ENCODE peak calls at places on chromosomes 1 and 21, in nine cellular contexts. One of them, this sample, is unnamed. For H4K20me1, the result is how much of the 10 kb centered on the place peaks cover.

GRCh38 chr1:44903261-44903660 is 60.2 kb upstream of the PTCH2 start:
- DNase-seq in mammary epithelial cell: no peak
- DNase-seq in H9: no peak
- DNase-seq in fibroblast of lung: peak
- DNase-seq in GM23248: peak
- DNase-seq in neural progenitor cell: no peak
- DNase-seq in DND-41: no peak
- DNase-seq in hepatocyte: no peak
- DNase-seq in OCI-LY7: no peak
- DNase-seq in this sample: peak

GRCh38 chr1:102434421-102434820 is 437.7 kb upstream of the OLFM3 start:
- DNase-seq in mammary epithelial cell: peak
- DNase-seq in H9: peak
- DNase-seq in fibroblast of lung: no peak
- DNase-seq in GM23248: peak
- DNase-seq in neural progenitor cell: peak
- DNase-seq in DND-41: peak
- DNase-seq in hepatocyte: peak
- DNase-seq in OCI-LY7: peak
- DNase-seq in this sample: no peak

GRCh38 chr1:215669806-215670485 is 102.8 kb downstream of the KCTD3 start:
- DNase-seq in mammary epithelial cell: no peak
- DNase-seq in H9: peak
- DNase-seq in fibroblast of lung: peak
- DNase-seq in GM23248: no peak
- DNase-seq in neural progenitor cell: no peak
- DNase-seq in DND-41: no peak
- DNase-seq in hepatocyte: no peak
- DNase-seq in OCI-LY7: no peak
- DNase-seq in this sample: peak

GRCh38 chr21:42221581-42222345 is 2.8 kb downstream of the ABCG1 start:
- DNase-seq in mammary epithelial cell: peak
- DNase-seq in H9: no peak
- DNase-seq in fibroblast of lung: peak
- DNase-seq in GM23248: no peak
- DNase-seq in neural progenitor cell: no peak
- DNase-seq in DND-41: no peak
- DNase-seq in hepatocyte: no peak
- DNase-seq in OCI-LY7: no peak
- DNase-seq in this sample: peak

GRCh38 chr1:41500378-41500777 is 15.9 kb upstream of the EDN2 start:
- DNase-seq in mammary epithelial cell: peak
- DNase-seq in H9: no peak
- DNase-seq in fibroblast of lung: peak
- DNase-seq in GM23248: peak
- DNase-seq in neural progenitor cell: no peak
- DNase-seq in DND-41: no peak
- DNase-seq in hepatocyte: no peak
- DNase-seq in OCI-LY7: no peak
- DNase-seq in this sample: no peak

GRCh38 chr1:210358511-210359148 is 29.9 kb downstream of the HHAT start:
- DNase-seq in mammary epithelial cell: no peak
- DNase-seq in H9: no peak
- DNase-seq in fibroblast of lung: no peak
- DNase-seq in GM23248: no peak
- DNase-seq in neural progenitor cell: peak
- DNase-seq in DND-41: no peak
- DNase-seq in hepatocyte: no peak
- DNase-seq in OCI-LY7: no peak
- DNase-seq in this sample: no peak

GRCh38 chr1:27979151-27979858 is 19.5 kb downstream of the XKR8 start:
- DNase-seq in mammary epithelial cell: peak
- DNase-seq in H9: no peak
- DNase-seq in fibroblast of lung: peak
- DNase-seq in GM23248: peak
- DNase-seq in neural progenitor cell: peak
- DNase-seq in DND-41: no peak
- DNase-seq in hepatocyte: peak
- DNase-seq in OCI-LY7: peak
- DNase-seq in this sample: peak

GRCh38 chr1:204077979-204078696 is 5.2 kb downstream of the SOX13 start:
- DNase-seq in mammary epithelial cell: peak
- DNase-seq in H9: peak
- DNase-seq in fibroblast of lung: peak
- DNase-seq in GM23248: no peak
- DNase-seq in neural progenitor cell: peak
- DNase-seq in DND-41: no peak
- DNase-seq in hepatocyte: peak
- DNase-seq in OCI-LY7: no peak
- DNase-seq in this sample: peak

GRCh38 chr21:43778469-43779335 is 2.6 kb upstream of the CSTB start:
- DNase-seq in mammary epithelial cell: peak
- DNase-seq in H9: no peak
- DNase-seq in fibroblast of lung: no peak
- DNase-seq in GM23248: no peak
- DNase-seq in neural progenitor cell: no peak
- DNase-seq in DND-41: peak
- DNase-seq in hepatocyte: no peak
- DNase-seq in OCI-LY7: no peak
- DNase-seq in this sample: peak

DNA sequence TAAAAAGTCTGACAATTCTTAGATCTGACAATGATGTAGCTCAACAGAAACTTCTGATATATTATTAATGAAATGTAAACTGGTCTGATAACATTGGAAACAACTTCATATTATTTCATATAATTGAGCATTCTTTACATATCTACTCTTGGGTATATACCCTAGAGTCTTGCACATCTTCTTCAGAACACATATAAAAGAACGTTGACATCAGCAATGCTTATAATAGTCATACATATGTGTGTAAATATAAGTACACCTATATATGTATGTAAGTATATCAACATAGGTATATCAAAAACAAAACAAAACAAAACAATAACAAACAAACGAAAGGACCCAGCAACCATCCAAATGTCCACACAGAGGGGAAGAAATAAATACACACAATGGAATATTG is 38.4 kb downstream of the NRIP1 start:
- DNase-seq in mammary epithelial cell: no peak
- DNase-seq in H9: no peak
- DNase-seq in fibroblast of lung: no peak
- DNase-seq in GM23248: no peak
- DNase-seq in neural progenitor cell: no peak
- DNase-seq in DND-41: no peak
- DNase-seq in hepatocyte: no peak
- DNase-seq in OCI-LY7: no peak
- DNase-seq in this sample: no peak
- H4K20me1 ChIP-seq in mammary epithelial cell: under half
- H4K20me1 ChIP-seq in H9: under half
- H4K20me1 ChIP-seq in fibroblast of lung: under half
- H4K20me1 ChIP-seq in GM23248: under half
- H4K20me1 ChIP-seq in neural progenitor cell: half or more
- H4K20me1 ChIP-seq in DND-41: under half
- H4K20me1 ChIP-seq in hepatocyte: under half
- H4K20me1 ChIP-seq in OCI-LY7: under half
- H4K20me1 ChIP-seq in this sample: under half

GRCh38 chr1:109188200-109188599 is 25.5 kb upstream of the SARS1 start:
- DNase-seq in mammary epithelial cell: no peak
- DNase-seq in H9: no peak
- DNase-seq in fibroblast of lung: no peak
- DNase-seq in GM23248: no peak
- DNase-seq in neural progenitor cell: no peak
- DNase-seq in DND-41: no peak
- DNase-seq in hepatocyte: no peak
- DNase-seq in OCI-LY7: no peak
- DNase-seq in this sample: no peak
- H4K20me1 ChIP-seq in mammary epithelial cell: under half
- H4K20me1 ChIP-seq in H9: under half
- H4K20me1 ChIP-seq in fibroblast of lung: under half
- H4K20me1 ChIP-seq in GM23248: under half
- H4K20me1 ChIP-seq in neural progenitor cell: under half
- H4K20me1 ChIP-seq in DND-41: under half
- H4K20me1 ChIP-seq in hepatocyte: under half
- H4K20me1 ChIP-seq in OCI-LY7: under half
- H4K20me1 ChIP-seq in this sample: under half

GRCh38 chr1:88888755-88889154 is 2.6 kb downstream of the GTF2B start:
- DNase-seq in mammary epithelial cell: no peak
- DNase-seq in H9: no peak
- DNase-seq in fibroblast of lung: no peak
- DNase-seq in GM23248: no peak
- DNase-seq in neural progenitor cell: no peak
- DNase-seq in DND-41: peak
- DNase-seq in hepatocyte: no peak
- DNase-seq in OCI-LY7: no peak
- DNase-seq in this sample: no peak

GRCh38 chr1:88891318-88892145 is at the start of gene GTF2B:
- DNase-seq in mammary epithelial cell: peak
- DNase-seq in H9: peak
- DNase-seq in fibroblast of lung: peak
- DNase-seq in GM23248: peak
- DNase-seq in neural progenitor cell: peak
- DNase-seq in DND-41: peak
- DNase-seq in hepatocyte: peak
- DNase-seq in OCI-LY7: peak
- DNase-seq in this sample: peak

GRCh38 chr1:88883156-88883555 is 8.2 kb downstream of the GTF2B start:
- DNase-seq in mammary epithelial cell: no peak
- DNase-seq in H9: no peak
- DNase-seq in fibroblast of lung: no peak
- DNase-seq in GM23248: peak
- DNase-seq in neural progenitor cell: no peak
- DNase-seq in DND-41: no peak
- DNase-seq in hepatocyte: no peak
- DNase-seq in OCI-LY7: no peak
- DNase-seq in this sample: peak

GRCh38 chr1:88890790-88891317 is 513 bp downstream of the GTF2B start:
- DNase-seq in mammary epithelial cell: peak
- DNase-seq in H9: peak
- DNase-seq in fibroblast of lung: peak
- DNase-seq in GM23248: peak
- DNase-seq in neural progenitor cell: peak
- DNase-seq in DND-41: peak
- DNase-seq in hepatocyte: peak
- DNase-seq in OCI-LY7: peak
- DNase-seq in this sample: peak

DNA sequence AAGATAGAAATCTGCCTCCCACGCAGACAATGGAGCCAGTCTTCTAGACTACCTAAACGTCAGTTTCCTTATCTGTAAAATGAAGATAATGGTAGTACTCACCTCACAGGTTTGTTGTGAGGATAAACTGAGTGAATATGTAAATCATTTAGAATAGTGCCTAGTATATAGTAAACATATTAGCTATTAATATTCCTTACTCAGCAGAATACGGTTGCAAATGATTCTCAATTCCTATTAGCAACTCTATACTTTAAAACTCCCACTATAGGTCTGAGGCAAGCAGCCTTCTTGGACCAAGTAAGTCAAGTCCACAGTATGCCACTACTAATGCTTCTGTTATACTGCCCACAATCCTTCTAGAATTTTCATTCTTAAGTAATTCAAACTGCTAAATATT is 5.4 kb downstream of the GTF2B start:
- DNase-seq in mammary epithelial cell: no peak
- DNase-seq in H9: no peak
- DNase-seq in fibroblast of lung: no peak
- DNase-seq in GM23248: no peak
- DNase-seq in neural progenitor cell: no peak
- DNase-seq in DND-41: no peak
- DNase-seq in hepatocyte: no peak
- DNase-seq in OCI-LY7: no peak
- DNase-seq in this sample: no peak
- H4K20me1 ChIP-seq in mammary epithelial cell: under half
- H4K20me1 ChIP-seq in H9: under half
- H4K20me1 ChIP-seq in fibroblast of lung: under half
- H4K20me1 ChIP-seq in GM23248: under half
- H4K20me1 ChIP-seq in neural progenitor cell: under half
- H4K20me1 ChIP-seq in DND-41: under half
- H4K20me1 ChIP-seq in hepatocyte: under half
- H4K20me1 ChIP-seq in OCI-LY7: under half
- H4K20me1 ChIP-seq in this sample: under half

GRCh38 chr1:151435174-151435573 is 24.1 kb downstream of the POGZ start:
- DNase-seq in mammary epithelial cell: no peak
- DNase-seq in H9: no peak
- DNase-seq in fibroblast of lung: no peak
- DNase-seq in GM23248: peak
- DNase-seq in neural progenitor cell: no peak
- DNase-seq in DND-41: no peak
- DNase-seq in hepatocyte: no peak
- DNase-seq in OCI-LY7: no peak
- DNase-seq in this sample: peak

DNA sequence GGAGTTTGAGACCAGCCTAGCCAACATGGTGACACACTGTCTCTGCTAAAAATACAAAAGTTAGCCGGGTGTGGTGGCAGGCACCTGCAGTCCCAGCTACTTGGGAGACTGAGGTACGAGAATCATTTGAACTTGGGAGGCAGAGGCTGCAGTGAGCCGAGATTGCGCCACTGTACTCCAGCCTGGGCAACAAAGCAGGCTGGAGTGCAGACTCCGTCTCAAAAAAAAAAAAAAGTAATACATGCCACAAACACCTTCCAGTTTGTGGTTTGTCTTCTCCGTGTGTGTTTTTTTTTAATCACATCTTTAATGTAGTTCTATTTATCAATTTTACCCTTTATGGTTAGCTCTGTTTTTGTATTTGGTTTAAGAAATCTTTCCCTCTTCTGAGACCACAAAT is 22.3 kb downstream of the POGZ start:
- DNase-seq in mammary epithelial cell: no peak
- DNase-seq in H9: no peak
- DNase-seq in fibroblast of lung: no peak
- DNase-seq in GM23248: no peak
- DNase-seq in neural progenitor cell: no peak
- DNase-seq in DND-41: no peak
- DNase-seq in hepatocyte: no peak
- DNase-seq in OCI-LY7: no peak
- DNase-seq in this sample: no peak
- H4K20me1 ChIP-seq in mammary epithelial cell: under half
- H4K20me1 ChIP-seq in H9: under half
- H4K20me1 ChIP-seq in fibroblast of lung: under half
- H4K20me1 ChIP-seq in GM23248: under half
- H4K20me1 ChIP-seq in neural progenitor cell: half or more
- H4K20me1 ChIP-seq in DND-41: half or more
- H4K20me1 ChIP-seq in hepatocyte: half or more
- H4K20me1 ChIP-seq in OCI-LY7: under half
- H4K20me1 ChIP-seq in this sample: half or more